ENCODE peak calls at places on chromosomes 12 and 14, in ten cellular contexts. One of them, this sample, is unnamed.

GRCh38 chr14:91376547-91377477 is 40.8 kb downstream of the CCDC88C start:
- DNase-seq in CD8-positive, alpha-beta memory T cell: no peak
- DNase-seq in neural progenitor cell: no peak
- DNase-seq in left lung: no peak
- DNase-seq in tibial artery: no peak
- DNase-seq in fibroblast of villous mesenchyme: no peak
- DNase-seq in AG09309: no peak
- DNase-seq in GM23248: no peak
- DNase-seq in bronchial epithelial cell: no peak
- DNase-seq in HepG2: no peak
- DNase-seq in this sample: no peak

GRCh38 chr12:1972260-1972659 is 32.0 kb downstream of the DCP1B start:
- DNase-seq in CD8-positive, alpha-beta memory T cell: no peak
- DNase-seq in neural progenitor cell: no peak
- DNase-seq in left lung: no peak
- DNase-seq in tibial artery: no peak
- DNase-seq in fibroblast of villous mesenchyme: peak; percentile 57
- DNase-seq in AG09309: peak; percentile 29
- DNase-seq in GM23248: peak; percentile 78
- DNase-seq in bronchial epithelial cell: peak; percentile 19
- DNase-seq in HepG2: no peak
- DNase-seq in this sample: no peak

GRCh38 chr12:83010169-83010804 is 323.6 kb downstream of the TMTC2 start:
- DNase-seq in CD8-positive, alpha-beta memory T cell: no peak
- DNase-seq in neural progenitor cell: no peak
- DNase-seq in left lung: no peak
- DNase-seq in tibial artery: no peak
- DNase-seq in fibroblast of villous mesenchyme: no peak
- DNase-seq in AG09309: no peak
- DNase-seq in GM23248: no peak
- DNase-seq in bronchial epithelial cell: no peak
- DNase-seq in HepG2: no peak
- DNase-seq in this sample: no peak

GRCh38 chr12:3869448-3869847 is 3.8 kb downstream of the PARP11 start:
- DNase-seq in CD8-positive, alpha-beta memory T cell: no peak
- DNase-seq in neural progenitor cell: no peak
- DNase-seq in left lung: no peak
- DNase-seq in tibial artery: no peak
- DNase-seq in fibroblast of villous mesenchyme: no peak
- DNase-seq in AG09309: no peak
- DNase-seq in GM23248: no peak
- DNase-seq in bronchial epithelial cell: no peak
- DNase-seq in HepG2: no peak
- DNase-seq in this sample: no peak

GRCh38 chr14:98964171-98964570 is 307.8 kb downstream of the BCL11B start:
- DNase-seq in CD8-positive, alpha-beta memory T cell: peak; percentile 19
- DNase-seq in neural progenitor cell: no peak
- DNase-seq in left lung: no peak
- DNase-seq in tibial artery: no peak
- DNase-seq in fibroblast of villous mesenchyme: no peak
- DNase-seq in AG09309: no peak
- DNase-seq in GM23248: no peak
- DNase-seq in bronchial epithelial cell: no peak
- DNase-seq in HepG2: no peak
- DNase-seq in this sample: no peak

GRCh38 chr14:90842726-90843125 is 26.5 kb upstream of the TTC7B start:
- DNase-seq in CD8-positive, alpha-beta memory T cell: no peak
- DNase-seq in neural progenitor cell: no peak
- DNase-seq in left lung: no peak
- DNase-seq in tibial artery: no peak
- DNase-seq in fibroblast of villous mesenchyme: no peak
- DNase-seq in AG09309: no peak
- DNase-seq in GM23248: no peak
- DNase-seq in bronchial epithelial cell: no peak
- DNase-seq in HepG2: no peak
- DNase-seq in this sample: no peak

GRCh38 chr12:70338531-70338930 is 27.6 kb upstream of the KCNMB4 start:
- DNase-seq in CD8-positive, alpha-beta memory T cell: no peak
- DNase-seq in neural progenitor cell: no peak
- DNase-seq in left lung: no peak
- DNase-seq in tibial artery: no peak
- DNase-seq in fibroblast of villous mesenchyme: no peak
- DNase-seq in AG09309: no peak
- DNase-seq in GM23248: peak; percentile 4
- DNase-seq in bronchial epithelial cell: no peak
- DNase-seq in HepG2: no peak
- DNase-seq in this sample: no peak

GRCh38 chr14:67428501-67429031 is 16.6 kb upstream of the PLEK2 start:
- DNase-seq in CD8-positive, alpha-beta memory T cell: no peak
- DNase-seq in neural progenitor cell: no peak
- DNase-seq in left lung: no peak
- DNase-seq in tibial artery: no peak
- DNase-seq in fibroblast of villous mesenchyme: peak; percentile 33
- DNase-seq in AG09309: peak; percentile 27
- DNase-seq in GM23248: peak; percentile 84
- DNase-seq in bronchial epithelial cell: peak; percentile 66
- DNase-seq in HepG2: peak; percentile 60
- DNase-seq in this sample: no peak

GRCh38 chr14:89851031-89851430 is 103.5 kb downstream of the EFCAB11 start:
- DNase-seq in CD8-positive, alpha-beta memory T cell: no peak
- DNase-seq in neural progenitor cell: no peak
- DNase-seq in left lung: no peak
- DNase-seq in tibial artery: no peak
- DNase-seq in fibroblast of villous mesenchyme: no peak
- DNase-seq in AG09309: no peak
- DNase-seq in GM23248: no peak
- DNase-seq in bronchial epithelial cell: no peak
- DNase-seq in HepG2: no peak
- DNase-seq in this sample: no peak

GRCh38 chr12:110279976-110280783 is 867 bp upstream of the ATP2A2 start:
- DNase-seq in CD8-positive, alpha-beta memory T cell: no peak
- DNase-seq in neural progenitor cell: peak; percentile 27
- DNase-seq in left lung: no peak
- DNase-seq in tibial artery: peak; percentile 36
- DNase-seq in fibroblast of villous mesenchyme: no peak
- DNase-seq in AG09309: no peak
- DNase-seq in GM23248: peak; percentile 77
- DNase-seq in bronchial epithelial cell: peak; percentile 66
- DNase-seq in HepG2: no peak
- DNase-seq in this sample: peak; percentile 71

GRCh38 chr12:53994268-53994690 is 5.7 kb upstream of the HOXC9 start:
- DNase-seq in CD8-positive, alpha-beta memory T cell: no peak
- DNase-seq in neural progenitor cell: no peak
- DNase-seq in left lung: no peak
- DNase-seq in tibial artery: no peak
- DNase-seq in fibroblast of villous mesenchyme: peak; percentile 54
- DNase-seq in AG09309: no peak
- DNase-seq in GM23248: no peak
- DNase-seq in bronchial epithelial cell: no peak
- DNase-seq in HepG2: peak; percentile 57
- DNase-seq in this sample: no peak

GRCh38 chr14:27040552-27040951 is 442.7 kb upstream of the NOVA1 start:
- DNase-seq in CD8-positive, alpha-beta memory T cell: no peak
- DNase-seq in neural progenitor cell: no peak
- DNase-seq in left lung: no peak
- DNase-seq in tibial artery: no peak
- DNase-seq in fibroblast of villous mesenchyme: no peak
- DNase-seq in AG09309: no peak
- DNase-seq in GM23248: no peak
- DNase-seq in bronchial epithelial cell: peak; percentile 21
- DNase-seq in HepG2: no peak
- DNase-seq in this sample: no peak

GRCh38 chr14:34980337-34980900 is 2.4 kb upstream of the SRP54 start:
- DNase-seq in CD8-positive, alpha-beta memory T cell: no peak
- DNase-seq in neural progenitor cell: no peak
- DNase-seq in left lung: no peak
- DNase-seq in tibial artery: no peak
- DNase-seq in fibroblast of villous mesenchyme: no peak
- DNase-seq in AG09309: no peak
- DNase-seq in GM23248: no peak
- DNase-seq in bronchial epithelial cell: no peak
- DNase-seq in HepG2: no peak
- DNase-seq in this sample: no peak
- H3K4me3 ChIP-seq in CD8-positive, alpha-beta memory T cell: peak overlapping the region; percentile 99
- H3K4me3 ChIP-seq in neural progenitor cell: peak overlapping the region; percentile 62
- H3K4me3 ChIP-seq in left lung: peak overlapping the region; percentile 76
- H3K4me3 ChIP-seq in tibial artery: peak overlapping the region; percentile 89
- H3K4me3 ChIP-seq in fibroblast of villous mesenchyme: peak overlapping the region; percentile 94
- H3K4me3 ChIP-seq in AG09309: peak overlapping the region; percentile 87
- H3K4me3 ChIP-seq in GM23248: peak overlapping the region; percentile 95
- H3K4me3 ChIP-seq in bronchial epithelial cell: peak overlapping the region; percentile 85
- H3K4me3 ChIP-seq in HepG2: peak overlapping the region; percentile 84
- H3K4me3 ChIP-seq in this sample: peak overlapping the region; percentile 82

DNA sequence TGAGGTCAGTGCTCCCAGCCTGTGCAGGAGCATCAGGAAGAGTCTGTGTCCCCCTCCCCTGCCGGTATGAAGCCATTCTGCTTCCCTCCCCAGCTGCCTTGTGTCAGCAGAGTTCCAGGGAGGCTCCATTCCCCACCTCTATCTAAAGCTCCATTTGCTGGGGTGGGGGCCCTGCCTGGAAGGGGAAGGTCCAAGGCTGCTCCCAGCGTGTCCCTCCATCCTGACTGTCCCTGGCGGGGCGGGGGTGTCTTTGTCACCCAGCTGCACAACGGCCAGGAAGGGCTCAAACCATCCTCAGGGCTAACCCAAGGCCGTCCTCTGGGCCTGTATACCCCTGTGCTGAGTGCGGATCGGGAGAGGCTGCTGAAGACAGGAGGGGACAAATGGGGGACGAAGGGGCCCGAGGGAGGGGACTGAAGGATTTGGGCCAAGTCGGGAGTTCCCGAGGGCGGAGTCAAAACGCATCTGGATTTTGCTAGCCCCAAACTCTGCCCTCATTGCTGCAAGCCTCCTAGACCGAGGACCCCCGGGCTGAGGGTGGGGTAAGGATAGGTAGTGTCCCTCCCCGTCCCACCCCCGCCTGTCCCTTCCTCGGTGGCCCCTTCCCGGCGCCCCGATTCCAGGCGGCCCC is 737 bp upstream of the ACVRL1 start:
- DNase-seq in CD8-positive, alpha-beta memory T cell: no peak
- DNase-seq in neural progenitor cell: no peak
- DNase-seq in left lung: peak; percentile 56
- DNase-seq in tibial artery: peak; percentile 19
- DNase-seq in fibroblast of villous mesenchyme: no peak
- DNase-seq in AG09309: no peak
- DNase-seq in GM23248: no peak
- DNase-seq in bronchial epithelial cell: no peak
- DNase-seq in HepG2: no peak
- DNase-seq in this sample: peak; percentile 82
- H3K4me3 ChIP-seq in CD8-positive, alpha-beta memory T cell: no peak overlapping the region
- H3K4me3 ChIP-seq in neural progenitor cell: peak overlapping the region; percentile 46
- H3K4me3 ChIP-seq in left lung: peak overlapping the region; percentile 51
- H3K4me3 ChIP-seq in tibial artery: peak overlapping the region; percentile 47
- H3K4me3 ChIP-seq in fibroblast of villous mesenchyme: peak overlapping the region; percentile 54
- H3K4me3 ChIP-seq in AG09309: peak overlapping the region; percentile 51
- H3K4me3 ChIP-seq in GM23248: peak overlapping the region; percentile 82
- H3K4me3 ChIP-seq in bronchial epithelial cell: no peak overlapping the region
- H3K4me3 ChIP-seq in HepG2: no peak overlapping the region
- H3K4me3 ChIP-seq in this sample: peak overlapping the region; percentile 58

DNA sequence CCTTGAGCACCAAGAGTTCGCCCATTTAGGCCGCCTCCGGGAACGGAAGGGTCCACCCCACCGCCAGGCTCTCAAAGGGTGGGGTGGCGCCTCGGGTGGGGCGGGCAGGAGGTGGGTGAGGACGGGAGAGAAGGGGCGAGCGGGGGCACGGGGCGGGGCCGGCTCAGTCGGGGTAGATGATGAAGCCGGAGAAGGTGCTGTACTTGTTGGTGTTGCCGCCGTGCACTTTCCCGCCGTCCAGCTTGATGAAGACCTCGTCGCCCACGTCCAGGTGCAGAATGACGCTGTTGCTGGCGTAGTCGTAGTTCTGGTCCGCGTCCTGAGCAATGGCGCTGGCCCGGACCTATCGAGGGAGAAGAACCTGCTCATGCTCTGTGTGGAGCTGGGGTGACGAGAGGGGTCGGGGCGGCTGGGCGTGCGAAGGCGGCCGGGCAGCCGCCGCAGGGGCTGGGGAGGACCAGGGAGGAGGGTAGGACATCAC is 4.1 kb downstream of the C1QL4 start:
- DNase-seq in CD8-positive, alpha-beta memory T cell: no peak
- DNase-seq in neural progenitor cell: no peak
- DNase-seq in left lung: no peak
- DNase-seq in tibial artery: no peak
- DNase-seq in fibroblast of villous mesenchyme: no peak
- DNase-seq in AG09309: no peak
- DNase-seq in GM23248: no peak
- DNase-seq in bronchial epithelial cell: no peak
- DNase-seq in HepG2: no peak
- DNase-seq in this sample: peak; percentile 66
- H3K4me3 ChIP-seq in CD8-positive, alpha-beta memory T cell: no peak overlapping the region
- H3K4me3 ChIP-seq in neural progenitor cell: no peak overlapping the region
- H3K4me3 ChIP-seq in left lung: peak overlapping the region; percentile 11
- H3K4me3 ChIP-seq in tibial artery: peak overlapping the region; percentile 6
- H3K4me3 ChIP-seq in fibroblast of villous mesenchyme: no peak overlapping the region
- H3K4me3 ChIP-seq in AG09309: no peak overlapping the region
- H3K4me3 ChIP-seq in GM23248: no peak overlapping the region
- H3K4me3 ChIP-seq in bronchial epithelial cell: peak overlapping the region; percentile 17
- H3K4me3 ChIP-seq in HepG2: no peak overlapping the region
- H3K4me3 ChIP-seq in this sample: peak overlapping the region; percentile 38

GRCh38 chr12:45331552-45331951 is 115.7 kb downstream of the ANO6 start:
- DNase-seq in CD8-positive, alpha-beta memory T cell: no peak
- DNase-seq in neural progenitor cell: no peak
- DNase-seq in left lung: no peak
- DNase-seq in tibial artery: no peak
- DNase-seq in fibroblast of villous mesenchyme: no peak
- DNase-seq in AG09309: no peak
- DNase-seq in GM23248: no peak
- DNase-seq in bronchial epithelial cell: no peak
- DNase-seq in HepG2: no peak
- DNase-seq in this sample: no peak
- H3K4me3 ChIP-seq in CD8-positive, alpha-beta memory T cell: no peak overlapping the region
- H3K4me3 ChIP-seq in neural progenitor cell: no peak overlapping the region
- H3K4me3 ChIP-seq in left lung: no peak overlapping the region
- H3K4me3 ChIP-seq in tibial artery: no peak overlapping the region
- H3K4me3 ChIP-seq in fibroblast of villous mesenchyme: no peak overlapping the region
- H3K4me3 ChIP-seq in AG09309: no peak overlapping the region
- H3K4me3 ChIP-seq in GM23248: no peak overlapping the region
- H3K4me3 ChIP-seq in bronchial epithelial cell: no peak overlapping the region
- H3K4me3 ChIP-seq in HepG2: no peak overlapping the region
- H3K4me3 ChIP-seq in this sample: no peak overlapping the region

GRCh38 chr12:96397756-96398421 is 2.4 kb downstream of the CDK17 start:
- DNase-seq in CD8-positive, alpha-beta memory T cell: no peak
- DNase-seq in neural progenitor cell: no peak
- DNase-seq in left lung: no peak
- DNase-seq in tibial artery: no peak
- DNase-seq in fibroblast of villous mesenchyme: peak; percentile 52
- DNase-seq in AG09309: no peak
- DNase-seq in GM23248: peak; percentile 62
- DNase-seq in bronchial epithelial cell: no peak
- DNase-seq in HepG2: no peak
- DNase-seq in this sample: no peak
- H3K4me3 ChIP-seq in CD8-positive, alpha-beta memory T cell: peak overlapping the region; percentile 67
- H3K4me3 ChIP-seq in neural progenitor cell: peak overlapping the region; percentile 94
- H3K4me3 ChIP-seq in left lung: peak overlapping the region; percentile 83
- H3K4me3 ChIP-seq in tibial artery: peak overlapping the region; percentile 93
- H3K4me3 ChIP-seq in fibroblast of villous mesenchyme: peak overlapping the region; percentile 93
- H3K4me3 ChIP-seq in AG09309: peak overlapping the region; percentile 80
- H3K4me3 ChIP-seq in GM23248: peak overlapping the region; percentile 95
- H3K4me3 ChIP-seq in bronchial epithelial cell: peak overlapping the region; percentile 79
- H3K4me3 ChIP-seq in HepG2: peak overlapping the region; percentile 83
- H3K4me3 ChIP-seq in this sample: peak overlapping the region; percentile 85